ENCODE peak calls at places on chromosomes 13 and 19, in nine cellular contexts. H is brain microvascular endothelial cell, U is uterus, W is left ventricle myocardium inferior, N is heart right ventricle, S is mucosa of descending colon, Y is suprapubic skin, A is AG04450, M is fibroblast of villous mesenchyme. Q is an unnamed sample.

GRCh38 chr19:1893791-1894190 is 8.5 kb upstream of the ABHD17A start:
- DNase-seq in H (no peak), U (no peak), W (no peak), N (no peak), S (no peak), Y (no peak), A (no peak), M (no peak), Q (no peak)

GRCh38 chr19:56133858-56134654 is 7.0 kb upstream of the ZNF444 start:
- DNase-seq in H (no peak), U (no peak), W (no peak), N (no peak), S (no peak), Y (no peak), A (no peak), M (no peak), Q (no peak)

GRCh38 chr19:45141203-45141900 is 19.4 kb downstream of the NKPD1 start:
- DNase-seq in H (no peak), U (no peak), W (no peak), N (no peak), S (no peak), Y (no peak), A (no peak), M (no peak), Q (no peak)

GRCh38 chr13:33797622-33798021 is 20.3 kb upstream of the RFC3 start:
- DNase-seq in H (no peak), U (no peak), W (no peak), N (no peak), S (no peak), Y (no peak), A (no peak), M (peak), Q (peak)

GRCh38 chr19:32240316-32240715 is 105.1 kb upstream of the ZNF507 start:
- DNase-seq in H (no peak), U (no peak), W (no peak), N (no peak), S (no peak), Y (no peak), A (no peak), M (no peak), Q (no peak)

GRCh38 chr13:78152415-78152814 is 233.8 kb upstream of the EDNRB start:
- DNase-seq in H (no peak), U (no peak), W (no peak), N (no peak), S (no peak), Y (no peak), A (no peak), M (no peak), Q (no peak)

GRCh38 chr19:48741222-48741999 is 1.0 kb upstream of the RASIP1 start:
- DNase-seq in H (no peak), U (peak), W (peak), N (peak), S (peak), Y (no peak), A (no peak), M (no peak), Q (no peak)

GRCh38 chr13:73056054-73056962 is 2.5 kb upstream of the KLF5 start:
- DNase-seq in H (peak), U (no peak), W (no peak), N (no peak), S (no peak), Y (no peak), A (no peak), M (peak), Q (peak)

GRCh38 chr13:101829484-101829883 is 377.0 kb downstream of the ITGBL1 start:
- DNase-seq in H (no peak), U (no peak), W (no peak), N (no peak), S (no peak), Y (no peak), A (no peak), M (no peak), Q (no peak)

GRCh38 chr13:45335397-45336024 is 5.5 kb downstream of the TPT1 start:
- DNase-seq in H (no peak), U (no peak), W (no peak), N (no peak), S (no peak), Y (no peak), A (no peak), M (no peak), Q (no peak)

GRCh38 chr13:45339399-45339798 is 1.6 kb downstream of the TPT1 start:
- DNase-seq in H (no peak), U (no peak), W (no peak), N (no peak), S (no peak), Y (no peak), A (no peak), M (no peak), Q (no peak)

GRCh38 chr13:45336025-45336800 is 4.8 kb downstream of the TPT1 start:
- DNase-seq in H (no peak), U (no peak), W (no peak), N (no peak), S (no peak), Y (no peak), A (no peak), M (no peak), Q (no peak)

GRCh38 chr13:45337803-45338202 is 3.2 kb downstream of the TPT1 start:
- DNase-seq in H (no peak), U (no peak), W (no peak), N (no peak), S (no peak), Y (no peak), A (no peak), M (no peak), Q (no peak)

GRCh38 chr13:45337395-45337794 is 3.6 kb downstream of the TPT1 start:
- DNase-seq in H (no peak), U (no peak), W (no peak), N (no peak), S (no peak), Y (no peak), A (no peak), M (no peak), Q (no peak)
- H3K4me3 ChIP-seq in H (peak), U (no peak), W (peak), N (no peak), S (no peak), Y (no peak), A (peak), M (peak), Q (no peak)

DNA sequence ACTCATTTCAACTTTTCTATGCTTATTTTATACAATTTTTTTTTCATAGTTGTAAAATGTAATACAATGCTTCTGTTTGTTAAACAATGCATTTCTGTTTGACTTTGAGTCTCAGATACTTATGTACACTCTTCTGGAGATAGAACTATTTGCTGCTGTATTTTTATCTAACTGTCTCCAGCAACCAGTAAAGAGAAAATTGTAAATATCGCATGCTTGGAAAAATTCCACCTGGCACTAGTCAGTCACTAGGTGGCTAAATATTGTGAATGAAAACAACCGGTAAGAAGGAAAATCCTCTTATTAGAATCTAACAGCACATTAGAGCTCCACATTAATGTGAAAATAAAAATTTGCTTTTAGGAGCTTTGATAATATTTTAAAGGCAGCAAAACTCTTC is 876.5 kb downstream of the PCDH9 start:
- DNase-seq in H (no peak), U (no peak), W (no peak), N (no peak), S (no peak), Y (no peak), A (no peak), M (peak), Q (no peak)
- TF ChIP-seq CTCF in H (no peak), U (no peak), W (no peak), N (no peak), S (no peak), Y (no peak), A (no peak), M (no peak), Q (no peak)

GRCh38 chr19:21396121-21396520 is 812 bp upstream of the ZNF493 start:
- DNase-seq in H (no peak), U (no peak), W (no peak), N (no peak), S (no peak), Y (no peak), A (no peak), M (no peak), Q (no peak)
- H3K4me3 ChIP-seq in H (no peak), U (no peak), W (no peak), N (no peak), S (no peak), Y (no peak), A (no peak), M (no peak), Q (no peak)

DNA sequence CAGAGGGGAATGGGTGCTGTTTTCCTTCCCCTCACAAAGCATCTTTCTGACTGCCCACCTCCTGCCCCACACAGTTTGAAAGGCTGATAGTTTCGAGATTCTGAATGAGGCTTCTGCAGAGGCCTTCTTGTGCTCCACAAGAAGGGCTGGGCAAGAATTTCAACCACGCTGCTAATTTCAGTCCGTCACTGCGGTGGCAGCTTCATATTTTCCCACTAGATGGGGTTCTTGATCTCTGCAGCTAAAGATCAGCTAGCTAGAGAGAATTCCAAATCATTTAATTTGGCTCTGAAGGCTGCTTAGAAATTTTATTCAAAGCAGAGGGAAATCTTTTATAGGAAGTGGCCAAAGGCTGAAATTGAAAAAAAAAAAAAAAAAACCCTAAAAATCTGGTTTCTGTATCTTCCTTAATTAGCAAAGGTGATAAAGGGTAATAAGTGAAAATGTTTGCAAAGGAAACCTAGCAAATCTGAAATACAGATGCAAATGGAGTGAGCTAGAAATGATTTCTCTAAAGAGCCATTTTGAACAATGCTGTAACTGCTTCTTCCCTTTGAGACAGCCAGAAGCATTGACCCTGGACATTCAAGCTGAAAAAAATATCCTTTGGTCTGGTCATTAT is 38.0 kb upstream of the C13orf42 start:
- DNase-seq in H (peak), U (peak), W (no peak), N (peak), S (no peak), Y (no peak), A (peak), M (peak), Q (peak)
- TF ChIP-seq CTCF in H (peak), U (peak), W (peak), N (peak), S (no peak), Y (peak), A (peak), M (peak), Q (peak)

GRCh38 chr13:41313117-41313516 is 2.0 kb downstream of the NAA16 start:
- DNase-seq in H (no peak), U (no peak), W (no peak), N (no peak), S (no peak), Y (no peak), A (no peak), M (no peak), Q (no peak)

GRCh38 chr13:41311607-41312500 is 787 bp downstream of the NAA16 start:
- DNase-seq in H (peak), U (peak), W (peak), N (peak), S (peak), Y (peak), A (no peak), M (peak), Q (peak)

GRCh38 chr13:41315466-41316047 is 4.5 kb downstream of the NAA16 start:
- DNase-seq in H (no peak), U (no peak), W (no peak), N (no peak), S (no peak), Y (no peak), A (no peak), M (peak), Q (peak)

GRCh38 chr13:41310963-41311606 is at the start of gene NAA16:
- DNase-seq in H (peak), U (peak), W (peak), N (peak), S (peak), Y (peak), A (peak), M (peak), Q (peak)

DNA sequence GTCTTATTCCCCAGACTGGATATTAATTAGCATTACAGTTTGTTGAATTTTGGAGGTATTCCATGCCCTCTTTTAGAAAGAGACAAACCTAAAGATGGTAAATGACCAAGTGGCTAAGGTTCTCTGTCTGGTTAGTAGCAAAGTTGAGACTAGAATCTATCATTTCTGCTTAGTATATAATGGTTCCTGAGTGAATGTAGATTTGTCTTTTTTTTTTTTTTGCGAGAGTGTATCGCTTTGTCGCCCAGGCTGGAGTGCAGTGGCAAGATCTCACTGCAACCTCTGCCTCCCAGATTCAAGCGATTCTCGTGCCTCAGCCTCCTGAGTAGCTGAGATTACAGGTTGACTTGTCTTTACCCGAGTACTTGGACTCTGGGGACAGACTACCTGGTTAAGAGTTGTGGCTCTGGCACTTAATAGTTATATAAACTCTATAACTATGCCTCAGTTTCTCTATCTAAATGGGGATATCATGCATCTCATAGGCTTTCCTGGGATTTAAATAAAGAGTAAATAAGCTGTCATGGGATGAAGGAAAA is 2.7 kb downstream of the NAA16 start:
- DNase-seq in H (no peak), U (no peak), W (no peak), N (no peak), S (no peak), Y (no peak), A (no peak), M (no peak), Q (no peak)
- H3K4me3 ChIP-seq in H (no peak), U (peak), W (peak), N (no peak), S (no peak), Y (no peak), A (peak), M (peak), Q (peak)

GRCh38 chr19:16970821-16971220 is 55.8 kb downstream of the CPAMD8 start:
- DNase-seq in H (no peak), U (no peak), W (no peak), N (no peak), S (no peak), Y (no peak), A (no peak), M (no peak), Q (no peak)

DNA sequence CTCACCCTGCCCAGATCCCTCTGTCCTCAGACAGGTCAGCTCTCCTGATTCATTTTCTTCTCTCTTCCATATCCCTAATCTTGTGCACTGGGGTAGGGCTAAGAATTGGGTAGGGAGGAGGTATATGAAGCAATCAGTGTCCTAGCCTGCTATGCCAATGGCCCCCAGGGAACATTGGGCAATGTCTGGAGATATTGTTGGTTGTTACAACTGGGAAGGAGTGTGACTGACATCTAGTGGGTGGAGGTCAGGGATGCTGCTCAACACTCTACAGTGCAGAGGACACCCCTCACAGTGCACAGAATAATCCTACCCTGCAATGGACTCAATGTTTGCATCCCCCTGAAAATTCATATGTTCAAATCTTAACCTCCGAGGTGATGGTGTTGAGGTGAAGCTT is 57.5 kb downstream of the CPAMD8 start:
- DNase-seq in H (peak), U (no peak), W (no peak), N (no peak), S (no peak), Y (no peak), A (no peak), M (peak), Q (no peak)
- TF ChIP-seq CTCF in H (peak), U (no peak), W (peak), N (no peak), S (no peak), Y (peak), A (no peak), M (peak), Q (no peak)

DNA sequence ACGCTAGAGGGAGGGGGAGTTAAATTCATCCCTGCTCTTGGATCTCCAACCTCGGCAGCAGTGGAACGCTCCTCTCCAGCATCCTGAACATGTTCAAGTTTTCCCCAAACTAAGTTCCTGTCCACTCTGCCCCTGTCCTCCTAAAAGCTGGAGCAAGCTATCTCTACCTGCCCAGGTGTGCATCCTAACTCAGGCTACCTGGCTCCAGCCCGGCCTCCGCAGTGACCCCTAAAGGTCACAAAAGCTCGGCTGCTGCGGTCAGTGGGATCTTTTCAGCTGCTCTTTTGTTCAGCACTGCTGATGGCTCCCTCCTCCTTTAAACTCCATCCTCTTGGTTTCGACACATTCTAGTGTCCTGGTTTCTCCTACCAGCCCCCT is 1.4 kb downstream of the DCUN1D2 start:
- DNase-seq in H (no peak), U (no peak), W (no peak), N (no peak), S (no peak), Y (no peak), A (no peak), M (no peak), Q (peak)
- H3K4me3 ChIP-seq in H (peak), U (peak), W (peak), N (peak), S (no peak), Y (peak), A (peak), M (peak), Q (peak)